ENCODE peak calls at places on chromosomes 5 and 9, in four cellular contexts. G is foreskin keratinocyte, J is uterus, Q is K562. Z is an unnamed sample.
A peak's percentile ranks its signal among the peaks of the same experiment; 100 is the strongest.

GRCh38 chr9:119278138-119278537 is 91.1 kb downstream of the BRINP1 start:
- DNase-seq in G (no peak), J (no peak), Q (no peak), Z (no peak)

GRCh38 chr9:130482463-130482862 is 37.7 kb downstream of the ASS1 start:
- DNase-seq in G (no peak), J (no peak), Q (no peak), Z (no peak)

GRCh38 chr5:143653256-143653655 is 158.7 kb upstream of the HMHB1 start:
- DNase-seq in G (peak; percentile 68), J (no peak), Q (no peak), Z (peak; percentile 70)

GRCh38 chr5:179409806-179410205 is 64.5 kb upstream of the ADAMTS2 start:
- DNase-seq in G (no peak), J (no peak), Q (peak; percentile 21), Z (no peak)

GRCh38 chr9:108994695-108995094 is 18.6 kb downstream of the CTNNAL1 start:
- DNase-seq in G (no peak), J (peak; percentile 42), Q (peak; percentile 17), Z (no peak)

GRCh38 chr9:132670816-132671371 is 630 bp downstream of the GTF3C4 start:
- DNase-seq in G (no peak), J (peak; percentile 22), Q (peak; percentile 41), Z (no peak)

GRCh38 chr5:97163360-97163764 is 19.7 kb downstream of the RIOK2 start:
- DNase-seq in G (no peak), J (no peak), Q (no peak), Z (no peak)

GRCh38 chr5:34700078-34700452 is 43.9 kb downstream of the RAI14 start:
- DNase-seq in G (no peak), J (no peak), Q (peak; percentile 26), Z (no peak)

GRCh38 chr9:69317081-69317480 is 7.9 kb upstream of the ENTREP1 start:
- DNase-seq in G (peak; percentile 69), J (no peak), Q (no peak), Z (peak; percentile 27)
- H3K27ac ChIP-seq in G (no peak overlapping the region), J (no peak overlapping the region), Q (no peak overlapping the region), Z (no peak overlapping the region)

GRCh38 chr5:102764381-102765005 is 9.4 kb downstream of the PAM start:
- DNase-seq in G (no peak), J (no peak), Q (no peak), Z (no peak)

GRCh38 chr5:102762095-102762534 is 7.0 kb downstream of the PAM start:
- DNase-seq in G (no peak), J (no peak), Q (no peak), Z (peak; percentile 26)

GRCh38 chr5:102762828-102763227 is 7.7 kb downstream of the PAM start:
- DNase-seq in G (no peak), J (no peak), Q (no peak), Z (peak; percentile 16)

GRCh38 chr5:102765350-102765749 is 10.2 kb downstream of the PAM start:
- DNase-seq in G (no peak), J (no peak), Q (no peak), Z (no peak)

DNA sequence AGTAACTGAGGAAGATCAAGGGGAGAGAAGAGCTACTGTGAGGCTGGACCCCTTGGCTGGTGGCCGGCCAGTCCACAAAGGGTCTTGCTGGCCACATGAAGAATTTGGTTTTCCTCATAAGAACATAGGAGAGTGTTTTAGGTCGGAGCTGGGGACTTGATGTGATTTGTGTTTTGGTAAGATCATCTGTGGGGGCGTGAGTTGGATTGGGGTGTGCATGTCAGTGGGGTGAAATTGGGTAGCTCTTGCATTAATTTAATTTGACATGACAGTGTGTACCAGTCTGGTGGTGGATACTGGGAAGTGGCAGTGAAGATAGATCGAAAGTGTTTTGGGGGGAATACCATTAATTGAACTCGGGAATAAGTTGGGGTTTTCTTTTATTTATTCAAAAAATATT is 8.6 kb downstream of the PAM start:
- DNase-seq in G (no peak), J (no peak), Q (no peak), Z (no peak)
- H3K27ac ChIP-seq in G (no peak overlapping the region), J (no peak overlapping the region), Q (no peak overlapping the region), Z (no peak overlapping the region)

GRCh38 chr5:132489051-132489770 is 1.4 kb downstream of the IRF1 start:
- DNase-seq in G (no peak), J (no peak), Q (no peak), Z (no peak)
- H3K27ac ChIP-seq in G (no peak overlapping the region), J (peak overlapping the region; percentile 98), Q (no peak overlapping the region), Z (no peak overlapping the region)

GRCh38 chr5:108765647-108766046 is 17.9 kb downstream of the FER start:
- DNase-seq in G (no peak), J (no peak), Q (no peak), Z (no peak)
- H3K27ac ChIP-seq in G (no peak overlapping the region), J (no peak overlapping the region), Q (no peak overlapping the region), Z (no peak overlapping the region)

GRCh38 chr9:90037136-90037797 is 432.5 kb downstream of the GADD45G start:
- DNase-seq in G (no peak), J (no peak), Q (no peak), Z (no peak)

GRCh38 chr9:90033030-90033650 is 428.3 kb downstream of the GADD45G start:
- DNase-seq in G (no peak), J (no peak), Q (no peak), Z (no peak)

GRCh38 chr9:90034071-90034470 is 429.3 kb downstream of the GADD45G start:
- DNase-seq in G (no peak), J (no peak), Q (no peak), Z (no peak)

GRCh38 chr9:90032296-90033029 is 427.7 kb downstream of the GADD45G start:
- DNase-seq in G (no peak), J (no peak), Q (no peak), Z (no peak)

DNA sequence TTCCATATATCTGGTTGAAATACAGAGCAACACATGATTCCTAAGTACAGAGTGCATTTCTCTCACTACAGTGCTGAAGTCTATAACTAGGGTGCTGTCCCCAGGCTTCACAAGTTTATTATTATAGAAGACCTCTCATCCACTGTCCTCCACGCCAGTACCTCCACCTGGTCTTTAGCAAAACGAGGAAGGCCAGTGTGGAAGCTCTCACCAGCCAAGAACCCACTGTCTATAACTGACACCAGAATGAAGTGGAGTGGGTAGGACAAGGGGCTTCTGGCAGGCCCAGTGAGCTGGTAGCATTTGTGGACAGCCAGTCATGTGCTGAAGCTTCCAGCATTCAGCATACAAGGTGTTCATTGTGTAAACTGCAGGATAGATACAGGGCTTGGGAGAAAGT is 430.7 kb downstream of the GADD45G start:
- DNase-seq in G (no peak), J (no peak), Q (no peak), Z (no peak)
- H3K27ac ChIP-seq in G (no peak overlapping the region), J (no peak overlapping the region), Q (no peak overlapping the region), Z (no peak overlapping the region)

GRCh38 chr5:66291771-66292170 is 147.7 kb downstream of the SREK1 start:
- DNase-seq in G (no peak), J (no peak), Q (no peak), Z (no peak)
- H3K27ac ChIP-seq in G (no peak overlapping the region), J (no peak overlapping the region), Q (no peak overlapping the region), Z (no peak overlapping the region)

GRCh38 chr5:168969341-168969863 is 331.5 kb downstream of the SLIT3 start:
- DNase-seq in G (no peak), J (no peak), Q (no peak), Z (no peak)
- H3K27ac ChIP-seq in G (no peak overlapping the region), J (no peak overlapping the region), Q (no peak overlapping the region), Z (no peak overlapping the region)

GRCh38 chr5:61619289-61619688 is 287.2 kb downstream of the ZSWIM6 start:
- DNase-seq in G (no peak), J (no peak), Q (no peak), Z (no peak)
- H3K27ac ChIP-seq in G (no peak overlapping the region), J (no peak overlapping the region), Q (no peak overlapping the region), Z (no peak overlapping the region)

DNA sequence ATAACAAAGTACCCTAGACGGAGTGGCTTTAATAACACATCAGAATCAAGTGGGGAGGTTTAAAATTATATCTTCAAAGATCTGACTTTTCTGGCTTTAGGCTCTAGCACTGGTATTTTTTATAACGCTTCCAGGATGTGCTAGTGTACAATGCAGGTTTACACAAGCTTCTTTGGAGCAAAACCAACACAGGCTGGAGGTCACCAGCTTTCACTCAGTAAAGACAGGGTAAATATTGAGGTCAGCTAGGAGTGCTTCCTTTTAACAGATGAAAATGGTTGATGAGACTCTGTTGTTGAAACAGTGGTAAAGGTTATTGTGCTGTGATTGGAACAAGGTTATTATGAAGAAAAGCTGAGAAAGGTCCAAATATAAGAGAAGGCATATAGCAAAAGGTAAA is 414.2 kb downstream of the TAF11L14 start:
- DNase-seq in G (no peak), J (no peak), Q (no peak), Z (no peak)
- H3K27ac ChIP-seq in G (no peak overlapping the region), J (no peak overlapping the region), Q (no peak overlapping the region), Z (no peak overlapping the region)

GRCh38 chr9:83304686-83305085 is 233.5 kb downstream of the FRMD3 start:
- DNase-seq in G (no peak), J (peak; percentile 83), Q (no peak), Z (no peak)

GRCh38 chr9:83312543-83312942 is 225.7 kb downstream of the FRMD3 start:
- DNase-seq in G (peak; percentile 3), J (no peak), Q (no peak), Z (peak; percentile 31)

DNA sequence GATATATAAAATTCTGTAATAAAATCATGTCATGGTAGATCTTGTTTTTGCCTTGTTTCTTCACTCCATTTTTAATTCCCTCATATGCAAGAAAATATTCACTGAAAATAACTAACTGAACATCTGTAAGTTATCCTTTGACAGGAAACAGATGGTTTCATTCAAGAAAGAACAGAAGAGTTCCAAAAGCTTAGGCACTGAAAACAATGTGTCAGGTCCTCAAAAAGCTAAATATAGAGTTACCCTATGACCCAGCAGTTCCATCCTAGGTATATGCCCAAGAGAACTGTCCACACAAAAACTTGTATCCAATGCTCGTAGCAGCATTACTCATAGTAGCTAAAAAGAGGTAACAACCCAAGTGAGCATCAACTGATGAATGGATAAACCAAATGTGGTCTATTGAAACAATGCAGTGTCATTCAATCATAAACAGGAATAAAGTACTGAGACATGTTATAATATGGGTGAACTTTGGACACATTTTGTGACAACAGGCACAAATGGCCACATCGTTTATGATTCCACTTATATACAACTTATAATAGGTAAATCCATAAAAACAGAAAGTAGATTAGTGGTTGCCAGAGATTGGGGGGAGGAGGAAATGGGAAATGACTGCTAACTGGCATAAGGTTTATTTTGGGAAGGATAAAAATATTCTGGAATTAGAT is 231.0 kb downstream of the FRMD3 start:
- DNase-seq in G (no peak), J (no peak), Q (no peak), Z (no peak)
- H3K27ac ChIP-seq in G (no peak overlapping the region), J (no peak overlapping the region), Q (no peak overlapping the region), Z (no peak overlapping the region)

Z was measured in epithelial cell of prostate.